ENCODE peak calls at places on chromosomes 16 and 17, in five cellular contexts. N, H, S, K and G are unnamed samples.

GRCh38 chr17:64938925-64939474 is 19.7 kb upstream of the LRRC37A3 start:
- DNase-seq in K (no peak), N (peak; percentile 25), H (no peak), S (no peak), G (no peak)

GRCh38 chr17:69435986-69436696 is 21.6 kb downstream of the MAP2K6 start:
- DNase-seq in N (no peak), K (no peak), S (no peak), H (no peak), G (no peak)

GRCh38 chr16:88940196-88941050 is 36.6 kb downstream of the CBFA2T3 start:
- DNase-seq in K (no peak), N (no peak), S (no peak), H (no peak), G (no peak)

GRCh38 chr16:1614226-1615102 is 2.3 kb downstream of the CRAMP1 start:
- DNase-seq in N (no peak), S (no peak), K (no peak), H (peak; percentile 77), G (no peak)

GRCh38 chr17:33310296-33310695 is 17.2 kb upstream of the ASIC2 start:
- DNase-seq in S (no peak), N (no peak), H (no peak), K (no peak), G (no peak)

GRCh38 chr17:17805575-17805974 is 31.2 kb downstream of the SREBF1 start:
- DNase-seq in K (no peak), S (no peak), N (no peak), H (no peak), G (no peak)

GRCh38 chr17:75295220-75296158 is 6.3 kb upstream of the SLC25A19 start:
- DNase-seq in S (no peak), K (no peak), H (no peak), N (no peak), G (no peak)

GRCh38 chr16:88487920-88488842 is 35.1 kb downstream of the ZFPM1 start:
- DNase-seq in H (no peak), K (no peak), N (no peak), S (no peak), G (no peak)

GRCh38 chr17:17868637-17869522 is 32.1 kb upstream of the SREBF1 start:
- DNase-seq in S (no peak), N (no peak), K (no peak), H (no peak), G (no peak)